ENCODE peak calls at places on chromosomes 3 and 15, in five cellular contexts. W is AG04450, U is frontal cortex, H is GM06990, J is iPS-NIHi11. Y is an unnamed sample.

GRCh38 chr3:128650096-128651050 is at the start of gene RPN1:
- DNase-seq in H (peak), W (peak), U (peak), J (peak), Y (peak)

GRCh38 chr3:47984089-47984759 is 32.0 kb downstream of the MAP4 start:
- DNase-seq in J (no peak), U (no peak), W (peak), H (no peak), Y (peak)

GRCh38 chr3:123138819-123139517 is 62.8 kb upstream of the SEC22A start:
- DNase-seq in J (no peak), W (no peak), U (no peak), H (no peak), Y (no peak)

GRCh38 chr3:47536221-47536891 is 22.8 kb upstream of the ELP6 start:
- DNase-seq in J (no peak), H (no peak), U (no peak), W (no peak), Y (no peak)

GRCh38 chr15:52441846-52442245 is 86.8 kb downstream of the MYO5A start:
- DNase-seq in U (no peak), H (no peak), J (no peak), W (no peak), Y (no peak)

GRCh38 chr3:127761101-127761802 is 61.1 kb downstream of the MGLL start:
- DNase-seq in J (no peak), H (peak), W (no peak), U (no peak), Y (no peak)

GRCh38 chr15:89898628-89899302 is 5.0 kb upstream of the AP3S2 start:
- DNase-seq in J (peak), H (no peak), U (no peak), W (no peak), Y (peak)

GRCh38 chr15:99982662-99983061 is 249.4 kb upstream of the LYSMD4 start:
- DNase-seq in J (no peak), U (no peak), H (no peak), W (no peak), Y (no peak)

GRCh38 chr3:27632431-27633223 is 89.5 kb downstream of the EOMES start:
- DNase-seq in U (peak), J (peak), W (peak), H (peak), Y (peak)

GRCh38 chr3:34882764-34883163 is 756.6 kb upstream of the ARPP21 start:
- DNase-seq in U (no peak), H (no peak), J (no peak), W (no peak), Y (no peak)

GRCh38 chr3:9397911-9398714 is 698 bp downstream of the SETD5 start:
- DNase-seq in H (peak), U (peak), W (no peak), J (peak), Y (no peak)